ENCODE peak calls at places on chromosomes 6 and 20, in eight cellular contexts. T, V, K, R, J, E, C and L are unnamed samples.

GRCh38 chr6:31007694-31008093 is 2.6 kb upstream of the MUC22 start:
- DNase-seq in T (peak), V (peak), K (no peak), R (no peak), J (no peak), E (peak), C (no peak), L (no peak)

GRCh38 chr6:2937627-2938003 is 33.8 kb downstream of the SERPINB6 start:
- DNase-seq in T (no peak), V (no peak), K (no peak), R (no peak), J (no peak), E (no peak), C (no peak), L (no peak)

GRCh38 chr6:130697661-130698535 is 129.3 kb upstream of the SMLR1 start:
- DNase-seq in T (peak), V (peak), K (peak), R (peak), J (no peak), E (peak), C (peak), L (peak)

GRCh38 chr6:152232494-152233151 is 404.5 kb downstream of the SYNE1 start:
- DNase-seq in T (no peak), V (peak), K (no peak), R (no peak), J (no peak), E (peak), C (no peak), L (no peak)

GRCh38 chr6:11727995-11728961 is 50.3 kb downstream of the ADTRP start:
- DNase-seq in T (no peak), V (no peak), K (no peak), R (no peak), J (no peak), E (no peak), C (no peak), L (no peak)

GRCh38 chr20:52269327-52269726 is 77.7 kb upstream of the ZFP64 start:
- DNase-seq in T (peak), V (no peak), K (no peak), R (no peak), J (no peak), E (peak), C (peak), L (no peak)

GRCh38 chr6:165184192-165184979 is 125.0 kb downstream of the C6orf118 start:
- DNase-seq in T (no peak), V (no peak), K (no peak), R (no peak), J (peak), E (peak), C (peak), L (no peak)

GRCh38 chr6:3372184-3372846 is 84.5 kb downstream of the SLC22A23 start:
- DNase-seq in T (no peak), V (no peak), K (no peak), R (no peak), J (no peak), E (no peak), C (no peak), L (no peak)

GRCh38 chr6:20924911-20925543 is 390.8 kb downstream of the CDKAL1 start:
- DNase-seq in T (no peak), V (no peak), K (no peak), R (no peak), J (no peak), E (peak), C (no peak), L (no peak)

GRCh38 chr6:162829013-162829742 is 101.4 kb downstream of the PACRG start:
- DNase-seq in T (no peak), V (peak), K (no peak), R (no peak), J (no peak), E (no peak), C (no peak), L (no peak)

GRCh38 chr6:12729467-12729866 is 12.9 kb downstream of the PHACTR1 start:
- DNase-seq in T (no peak), V (no peak), K (no peak), R (no peak), J (no peak), E (no peak), C (no peak), L (no peak)

GRCh38 chr6:44309092-44309491 is 4.1 kb downstream of the AARS2 start:
- DNase-seq in T (peak), V (peak), K (no peak), R (no peak), J (no peak), E (no peak), C (no peak), L (no peak)

GRCh38 chr6:13485923-13486557 is 1.4 kb downstream of the GFOD1 start:
- DNase-seq in T (no peak), V (peak), K (peak), R (peak), J (peak), E (peak), C (peak), L (no peak)

GRCh38 chr6:157718788-157719187 is 104.3 kb upstream of the SNX9 start:
- DNase-seq in T (no peak), V (no peak), K (no peak), R (no peak), J (no peak), E (no peak), C (no peak), L (no peak)

GRCh38 chr6:119308048-119308570 is 41.5 kb downstream of the MAN1A1 start:
- DNase-seq in T (peak), V (peak), K (no peak), R (no peak), J (no peak), E (peak), C (no peak), L (peak)

GRCh38 chr20:38934530-38934929 is 8.3 kb downstream of the FAM83D start:
- DNase-seq in T (no peak), V (no peak), K (no peak), R (no peak), J (no peak), E (no peak), C (no peak), L (no peak)

GRCh38 chr6:108164815-108165706 is 761 bp upstream of the NR2E1 start:
- DNase-seq in T (no peak), V (no peak), K (no peak), R (no peak), J (no peak), E (no peak), C (no peak), L (no peak)

GRCh38 chr20:728022-728944 is 40.0 kb downstream of the SLC52A3 start:
- DNase-seq in T (no peak), V (peak), K (no peak), R (peak), J (peak), E (peak), C (peak), L (no peak)

GRCh38 chr6:51934098-51934497 is 153.3 kb downstream of the PKHD1 start:
- DNase-seq in T (no peak), V (no peak), K (no peak), R (no peak), J (no peak), E (no peak), C (no peak), L (peak)